ENCODE peak calls at places on chromosomes 11 and 22, in five cellular contexts. K is hepatocyte, E is iris pigment epithelial cell, W is BE2C, P is body of pancreas. B is an unnamed sample.

GRCh38 chr11:111793863-111794262 is 27.7 kb upstream of the PPP2R1B start:
- DNase-seq in E (peak), K (no peak), P (no peak), W (peak), B (no peak)

GRCh38 chr11:71999360-71999759 is 651 bp downstream of the IL18BP start:
- DNase-seq in E (peak), K (no peak), W (no peak), P (no peak), B (peak)

GRCh38 chr22:19892925-19893324 is 38.3 kb upstream of the GNB1L start:
- DNase-seq in W (no peak), K (no peak), P (no peak), E (peak), B (no peak)

GRCh38 chr11:118152552-118153471 is at the start of gene SCN4B:
- DNase-seq in W (peak), E (peak), P (peak), K (peak), B (peak)

GRCh38 chr11:75424396-75424795 is 8.6 kb downstream of the KLHL35 start:
- DNase-seq in K (no peak), E (no peak), W (no peak), P (no peak), B (peak)

GRCh38 chr22:38452373-38453064 is 2.5 kb downstream of the KCNJ4 start:
- DNase-seq in K (no peak), P (no peak), W (no peak), E (no peak), B (peak)

GRCh38 chr11:76153609-76153949 is 52.7 kb downstream of the WNT11 start:
- DNase-seq in P (no peak), W (no peak), K (no peak), E (peak), B (no peak)

GRCh38 chr22:42316988-42317387 is 46.5 kb upstream of the TCF20 start:
- DNase-seq in W (no peak), E (no peak), P (no peak), K (peak), B (peak)

GRCh38 chr11:117944554-117944953 is 15.4 kb upstream of the TMPRSS13 start:
- DNase-seq in E (no peak), P (no peak), W (no peak), K (no peak), B (no peak)

GRCh38 chr22:32661737-32662586 is 139.5 kb upstream of the TIMP3 start:
- DNase-seq in P (no peak), W (no peak), E (no peak), K (no peak), B (no peak)

GRCh38 chr11:83574516-83574915 is 288.3 kb upstream of the CCDC90B start:
- DNase-seq in K (no peak), P (no peak), E (peak), W (no peak), B (no peak)

GRCh38 chr22:32987081-32987631 is 71.0 kb downstream of the SYN3 start:
- DNase-seq in K (no peak), P (no peak), W (no peak), E (peak), B (no peak)

GRCh38 chr11:131691558-131692041 is 321.2 kb downstream of the NTM start:
- DNase-seq in E (peak), K (peak), P (no peak), W (peak), B (no peak)

GRCh38 chr11:17752144-17752543 is 17.6 kb downstream of the KCNC1 start:
- DNase-seq in W (no peak), P (no peak), K (no peak), E (no peak), B (no peak)

GRCh38 chr11:113675003-113675471 is 31.1 kb downstream of the TMPRSS5 start:
- DNase-seq in W (no peak), P (no peak), K (no peak), E (peak), B (peak)

GRCh38 chr11:129331217-129331616 is 44.4 kb upstream of the BARX2 start:
- DNase-seq in P (peak), K (peak), W (no peak), E (peak), B (peak)

GRCh38 chr11:57974830-57975229 is 48.9 kb upstream of the OR9Q1 start:
- DNase-seq in P (no peak), E (peak), W (no peak), K (no peak), B (peak)

GRCh38 chr22:23478175-23478574 is 101.9 kb downstream of the IGLL1 start:
- DNase-seq in E (peak), K (no peak), W (no peak), P (no peak), B (peak)

GRCh38 chr22:29751139-29751538 is 15.7 kb downstream of the ZMAT5 start:
- DNase-seq in E (peak), K (no peak), P (no peak), W (no peak), B (no peak)

B was measured in myocyte.